ENCODE peak calls at places on chromosomes 6 and 20, in seven cellular contexts. S is AG10803, O is MM.1S, U is A549, K is SK-N-SH, T is PC-9, X is astrocyte of the spinal cord. J is an unnamed sample.

GRCh38 chr6:109015185-109015584 is 79.5 kb downstream of the SESN1 start:
- DNase-seq in O (no peak), S (no peak), X (no peak), K (no peak), T (no peak), U (no peak), J (no peak)

GRCh38 chr20:53001502-53002301 is 29.5 kb downstream of the TSHZ2 start:
- DNase-seq in S (no peak), U (no peak), K (no peak), T (no peak), X (no peak), O (peak; percentile 64), J (no peak)

GRCh38 chr6:130373992-130374391 is 8.2 kb downstream of the TMEM200A start:
- DNase-seq in S (no peak), O (no peak), X (no peak), U (no peak), T (no peak), K (no peak), J (no peak)

GRCh38 chr20:3251806-3252205 is 12.8 kb upstream of the SLC4A11 start:
- DNase-seq in K (no peak), O (no peak), T (no peak), U (no peak), S (peak; percentile 29), X (no peak), J (no peak)

GRCh38 chr6:20948531-20948930 is 414.3 kb downstream of the CDKAL1 start:
- DNase-seq in K (no peak), U (no peak), S (no peak), O (no peak), X (no peak), T (no peak), J (no peak)

GRCh38 chr6:79042799-79043126 is 35.3 kb downstream of the PHIP start:
- DNase-seq in O (no peak), U (no peak), T (no peak), K (no peak), S (no peak), X (no peak), J (no peak)

GRCh38 chr6:42030585-42031506 is 19.5 kb upstream of the TAF8 start:
- DNase-seq in O (no peak), U (no peak), S (no peak), K (peak; percentile 56), T (peak; percentile 71), X (peak; percentile 26), J (no peak)

GRCh38 chr20:18943542-18943941 is 130.0 kb downstream of the SCP2D1 start:
- DNase-seq in O (no peak), X (no peak), U (no peak), T (no peak), K (no peak), S (no peak), J (no peak)

GRCh38 chr6:39225946-39226437 is 3.3 kb downstream of the KCNK5 start:
- DNase-seq in U (no peak), K (no peak), O (no peak), S (no peak), X (no peak), T (no peak), J (no peak)

GRCh38 chr6:34697904-34698557 is 1.5 kb upstream of the ILRUN start:
- DNase-seq in S (no peak), U (no peak), K (no peak), T (no peak), X (no peak), O (no peak), J (no peak)

GRCh38 chr20:63517376-63518309 is 2.9 kb upstream of the PPDPF start:
- DNase-seq in K (no peak), S (no peak), T (no peak), O (no peak), U (no peak), X (no peak), J (no peak)

DNA sequence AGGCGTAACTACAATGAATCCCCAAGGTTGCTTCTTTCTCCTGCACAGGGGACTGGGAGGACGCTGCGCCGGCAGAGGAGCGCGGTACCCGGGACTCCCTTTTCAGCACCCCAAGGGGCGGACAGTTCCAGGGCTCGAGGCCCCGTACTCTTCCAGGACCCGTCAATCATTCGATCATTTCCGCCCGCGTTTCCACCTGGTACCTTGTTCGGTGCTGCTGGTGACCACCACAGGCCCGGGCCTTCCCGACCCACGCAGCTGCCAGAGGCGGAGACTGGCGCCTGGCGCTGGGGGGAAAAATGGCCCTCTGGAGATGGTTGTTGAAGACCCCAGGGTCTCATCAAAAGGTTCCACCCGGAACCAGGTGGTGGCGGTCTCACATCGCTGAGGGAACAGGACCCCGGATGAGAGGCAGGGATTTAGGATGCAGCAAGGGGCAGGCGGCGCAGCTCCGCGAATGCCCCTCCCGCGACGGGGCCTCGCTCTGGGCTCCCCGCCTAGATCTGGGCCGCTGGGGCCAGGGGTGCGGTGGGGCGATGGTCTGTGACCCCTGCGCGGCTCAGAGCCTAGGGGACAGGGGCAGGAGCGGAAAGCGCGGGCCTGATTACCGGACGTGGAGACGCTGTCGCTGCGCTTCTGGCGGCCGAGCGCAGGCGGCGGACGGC is 744 bp downstream of the VSX1 start:
- DNase-seq in O (no peak), U (no peak), T (no peak), K (peak; percentile 64), X (no peak), S (no peak), J (no peak)
- TF ChIP-seq CTCF in O (no peak), U (peak; percentile 23), T (no peak), K (no peak), X (no peak), S (no peak), J (no peak)

GRCh38 chr20:31934491-31934890 is 17.4 kb downstream of the PDRG1 start:
- DNase-seq in O (no peak), S (no peak), K (no peak), T (no peak), X (no peak), U (no peak), J (no peak)

GRCh38 chr20:31933698-31934097 is 18.1 kb downstream of the PDRG1 start:
- DNase-seq in S (no peak), O (no peak), T (no peak), K (no peak), U (no peak), X (no peak), J (no peak)

GRCh38 chr20:31937820-31938219 is 14.0 kb downstream of the PDRG1 start:
- DNase-seq in X (no peak), T (no peak), S (no peak), K (no peak), O (no peak), U (no peak), J (no peak)

GRCh38 chr20:31936430-31936829 is 15.4 kb downstream of the PDRG1 start:
- DNase-seq in U (no peak), X (no peak), K (no peak), T (no peak), S (no peak), O (no peak), J (no peak)

DNA sequence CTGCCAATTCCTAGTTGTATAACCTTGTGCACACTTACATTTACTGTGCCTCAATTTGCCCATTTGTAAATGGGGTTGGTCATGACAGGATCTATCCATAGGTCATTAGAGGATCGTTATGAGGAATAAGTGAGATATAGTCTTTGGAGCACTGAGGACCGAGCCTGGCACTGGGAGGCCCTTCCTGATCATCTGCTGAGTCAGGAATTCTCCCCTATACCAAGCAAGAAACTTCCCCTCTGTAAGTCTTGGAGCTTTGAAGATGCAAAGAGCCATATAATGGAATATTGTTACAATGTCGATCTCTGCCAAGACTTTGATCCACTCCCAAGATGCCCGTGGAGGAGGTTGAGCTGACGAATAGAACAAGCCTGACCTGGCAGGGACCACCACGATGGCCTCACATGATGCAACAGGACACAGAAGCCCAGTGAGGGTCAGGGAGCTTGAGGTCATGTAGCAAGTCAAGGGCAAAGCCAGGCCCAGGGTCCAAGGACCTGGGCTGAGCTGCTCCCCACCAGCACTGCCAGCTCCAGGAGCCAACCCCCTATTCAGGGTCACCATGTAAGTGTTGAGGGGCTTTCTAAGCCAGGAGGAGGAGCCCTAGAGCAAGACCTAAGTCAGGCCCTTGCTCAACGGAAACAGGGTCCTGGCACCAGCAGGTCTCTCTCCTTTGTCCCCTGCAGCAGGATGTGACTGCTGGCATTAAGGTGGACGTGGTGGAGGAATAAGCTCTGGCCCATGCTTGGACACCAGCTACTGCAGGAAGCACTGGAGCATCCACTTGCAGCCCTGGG is 16.7 kb downstream of the PDRG1 start:
- DNase-seq in T (no peak), O (no peak), K (peak; percentile 37), X (no peak), U (no peak), S (no peak), J (no peak)
- TF ChIP-seq CTCF in T (no peak), O (no peak), K (no peak), X (peak; percentile 2), U (no peak), S (no peak), J (no peak)

GRCh38 chr6:31441368-31442267 is 38.2 kb downstream of the MICA start:
- DNase-seq in T (peak; percentile 74), U (peak; percentile 77), X (peak; percentile 40), S (peak; percentile 64), O (peak; percentile 60), K (peak; percentile 75), J (peak; percentile 93)
- TF ChIP-seq CTCF in T (peak; percentile 82), U (peak; percentile 68), X (peak; percentile 85), S (peak; percentile 80), O (peak; percentile 84), K (peak; percentile 82), J (peak; percentile 98)

GRCh38 chr6:12150812-12151432 is 138.8 kb downstream of the HIVEP1 start:
- DNase-seq in S (no peak), T (peak; percentile 47), O (no peak), K (peak; percentile 37), X (no peak), U (peak; percentile 25), J (peak; percentile 56)
- TF ChIP-seq CTCF in S (peak; percentile 27), T (peak; percentile 81), O (peak; percentile 33), K (peak; percentile 62), X (peak; percentile 62), U (peak; percentile 70), J (peak; percentile 62)

GRCh38 chr6:143973097-143973979 is 34.7 kb downstream of the PLAGL1 start:
- DNase-seq in U (no peak), T (no peak), X (no peak), O (no peak), S (no peak), K (no peak), J (no peak)
- TF ChIP-seq CTCF in U (no peak), T (no peak), X (no peak), O (no peak), S (no peak), K (no peak), J (no peak)

DNA sequence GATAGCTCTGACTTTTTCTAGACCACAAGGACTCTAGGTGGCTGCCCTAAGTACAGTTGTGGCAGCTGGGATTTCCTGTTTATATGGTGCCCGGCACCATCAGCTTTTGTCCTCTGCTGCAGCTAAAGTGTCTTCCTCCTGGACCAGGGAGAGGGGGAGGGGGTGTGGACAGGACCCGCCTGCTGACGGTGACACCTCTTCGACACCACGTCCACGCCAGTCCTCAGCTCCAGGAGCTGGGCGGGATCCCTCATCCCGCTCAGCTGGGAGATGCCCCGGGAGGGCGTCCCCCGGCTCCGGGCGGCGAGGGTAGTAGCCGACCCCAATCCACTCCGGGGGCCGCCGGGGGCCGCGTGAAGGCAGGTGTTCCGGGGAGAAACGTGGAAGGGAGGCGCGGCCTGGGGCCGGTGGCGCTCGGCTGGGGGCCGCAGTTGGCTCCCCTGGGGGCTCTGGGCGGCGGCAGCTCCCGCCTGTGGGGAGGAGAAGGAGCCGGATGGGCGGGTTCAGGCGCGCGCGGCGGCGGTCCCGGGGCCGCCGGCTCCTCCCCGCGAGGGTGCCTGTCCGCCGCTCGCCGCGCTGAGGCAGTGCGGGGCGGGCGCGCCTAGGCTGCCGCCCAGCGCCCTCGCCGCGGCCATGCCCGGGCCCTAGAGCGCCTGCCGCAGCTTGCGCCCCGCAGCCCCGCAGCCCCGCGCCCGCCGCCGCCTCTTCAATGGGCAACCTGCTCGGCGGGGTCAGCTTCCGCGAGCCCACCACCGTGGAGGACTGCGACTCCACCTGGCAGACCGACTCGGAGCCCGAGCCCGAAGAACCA is at the start of gene OGFRL1:
- DNase-seq in K (peak; percentile 96), T (peak; percentile 82), S (peak; percentile 70), U (peak; percentile 57), X (peak; percentile 66), O (peak; percentile 89), J (peak; percentile 86)
- TF ChIP-seq CTCF in K (no peak), T (no peak), S (no peak), U (peak; percentile 5), X (no peak), O (no peak), J (no peak)

J was measured in Calu3.